ENCODE peak calls at places on chromosomes 16 and 17, in four cellular contexts. B is Caco-2, G is right lobe of liver, A is transverse colon. M is an unnamed sample.
A peak's percentile ranks its signal among the peaks of the same experiment; 100 is the strongest.

GRCh38 chr16:88810868-88811599 is 694 bp downstream of the APRT start:
- DNase-seq in A (peak; percentile 79), G (peak; percentile 73), B (peak; percentile 86), M (no peak)

GRCh38 chr17:80424878-80425765 is 10.2 kb downstream of the ENDOV start:
- DNase-seq in A (no peak), B (no peak), G (no peak), M (no peak)

GRCh38 chr17:52025231-52025630 is 133.3 kb downstream of the CA10 start:
- DNase-seq in A (no peak), G (no peak), B (no peak), M (no peak)

GRCh38 chr16:27108826-27109665 is 42.3 kb downstream of the C16orf82 start:
- DNase-seq in A (no peak), G (no peak), B (no peak), M (no peak)

GRCh38 chr17:539048-539447 is 175.6 kb downstream of the VPS53 start:
- DNase-seq in G (no peak), B (no peak), A (no peak), M (no peak)

GRCh38 chr16:52203096-52203495 is 343.8 kb downstream of the TOX3 start:
- DNase-seq in B (no peak), G (no peak), A (no peak), M (no peak)

GRCh38 chr17:76584427-76585047 is 1.1 kb downstream of the ST6GALNAC2 start:
- DNase-seq in A (no peak), B (no peak), G (no peak), M (no peak)

GRCh38 chr17:11369570-11369969 is 128.6 kb downstream of the SHISA6 start:
- DNase-seq in B (no peak), A (no peak), G (no peak), M (no peak)

GRCh38 chr17:72387969-72388368 is 267.1 kb downstream of the SOX9 start:
- DNase-seq in G (no peak), B (no peak), A (no peak), M (no peak)

GRCh38 chr17:72385482-72385881 is 264.7 kb downstream of the SOX9 start:
- DNase-seq in A (no peak), B (no peak), G (no peak), M (no peak)

GRCh38 chr17:72387487-72387886 is 266.7 kb downstream of the SOX9 start:
- DNase-seq in B (no peak), G (no peak), A (no peak), M (peak; percentile 88)

GRCh38 chr17:72388765-72389473 is 268.1 kb downstream of the SOX9 start:
- DNase-seq in B (no peak), A (no peak), G (no peak), M (no peak)

GRCh38 chr17:72386619-72387237 is 265.9 kb downstream of the SOX9 start:
- DNase-seq in B (no peak), G (no peak), A (no peak), M (no peak)
- TF ChIP-seq CTCF in B (no peak), G (no peak), A (no peak), M (no peak)

DNA sequence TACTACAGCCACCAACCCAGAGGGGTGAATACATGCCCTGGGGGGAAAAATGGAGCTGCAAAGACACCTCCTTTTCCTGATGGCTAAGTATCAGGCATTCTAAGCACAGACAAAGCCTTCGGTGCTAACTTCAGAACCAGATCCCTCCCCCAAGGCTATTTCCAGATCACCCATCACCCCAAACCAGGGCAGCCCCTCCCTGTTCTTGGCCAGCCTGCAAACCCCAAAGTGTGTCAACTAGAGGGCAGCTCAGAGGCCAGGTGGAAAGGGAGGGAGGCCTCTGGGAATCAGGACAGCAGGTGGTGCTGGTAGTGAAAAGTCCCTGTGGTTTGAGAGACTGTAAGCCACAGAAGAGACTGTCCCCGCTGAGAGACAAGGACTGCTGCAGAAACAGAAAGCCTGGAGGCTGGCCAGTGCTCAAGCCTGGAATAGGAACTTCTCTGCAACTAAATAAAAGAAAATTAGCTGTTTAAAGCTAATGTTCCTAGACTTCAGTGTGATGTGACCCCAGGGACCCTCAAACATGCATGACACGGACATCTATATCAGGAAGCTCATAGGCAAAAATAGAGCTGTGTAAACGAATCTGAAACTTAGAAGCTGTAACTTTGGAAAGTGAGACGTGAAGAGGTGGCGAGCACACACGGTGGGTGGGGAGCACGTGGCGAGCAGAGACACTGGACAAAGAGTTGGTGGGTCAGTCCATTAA is 9.1 kb downstream of the TUBG1 start:
- DNase-seq in G (peak; percentile 51), A (peak; percentile 73), B (peak; percentile 79), M (no peak)
- H3K4me3 ChIP-seq in G (no peak overlapping the region), A (no peak overlapping the region), B (no peak overlapping the region), M (no peak overlapping the region)

DNA sequence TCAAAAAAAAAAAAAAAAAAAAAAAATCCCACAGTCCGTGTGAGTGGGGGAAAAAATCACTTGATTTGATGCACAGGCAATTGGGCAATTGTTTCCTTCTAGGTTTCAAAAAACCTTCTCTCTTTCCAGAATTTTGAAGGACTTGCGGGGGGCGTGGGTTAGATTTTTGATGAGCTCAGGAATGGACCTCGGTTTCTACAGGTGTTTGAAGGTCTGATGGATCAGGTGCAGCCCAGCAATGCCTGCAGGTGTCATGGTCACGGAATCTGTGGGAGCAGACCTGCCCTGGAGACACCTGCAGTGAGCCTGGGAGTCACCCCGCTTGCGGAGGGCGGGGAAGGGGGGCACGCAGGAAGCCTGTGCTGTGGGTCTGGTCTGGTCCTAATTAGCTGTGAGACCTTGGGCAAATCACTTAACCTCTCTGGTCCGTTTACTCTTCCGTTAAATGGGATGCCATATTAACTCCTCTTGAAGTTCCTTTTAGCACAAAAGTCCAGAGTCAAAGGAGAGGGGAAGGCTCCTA is 174.2 kb downstream of the IRF8 start:
- DNase-seq in G (no peak), B (peak; percentile 30), A (no peak), M (no peak)
- TF ChIP-seq CTCF in G (no peak), B (no peak), A (no peak), M (no peak)

GRCh38 chr16:20874088-20874581 is 26.0 kb downstream of the DCUN1D3 start:
- DNase-seq in G (no peak), A (no peak), B (no peak), M (no peak)
- H3K4me3 ChIP-seq in G (no peak overlapping the region), A (no peak overlapping the region), B (no peak overlapping the region), M (no peak overlapping the region)

GRCh38 chr17:14203392-14203791 is 33.3 kb downstream of the CDRT15 start:
- DNase-seq in G (no peak), B (no peak), A (no peak), M (no peak)
- TF ChIP-seq CTCF in G (no peak), B (peak; percentile 31), A (no peak), M (peak; percentile 33)

GRCh38 chr17:60371818-60372510 is 20.0 kb downstream of the USP32 start:
- DNase-seq in A (no peak), G (no peak), B (no peak), M (no peak)

GRCh38 chr17:60371416-60371815 is 20.5 kb downstream of the USP32 start:
- DNase-seq in A (no peak), B (no peak), G (no peak), M (no peak)

GRCh38 chr17:60369727-60370126 is 22.2 kb downstream of the USP32 start:
- DNase-seq in A (no peak), G (no peak), B (no peak), M (no peak)

GRCh38 chr17:60372790-60373483 is 19.0 kb downstream of the USP32 start:
- DNase-seq in B (no peak), G (no peak), A (no peak), M (peak; percentile 32)
- H3K4me3 ChIP-seq in B (no peak overlapping the region), G (no peak overlapping the region), A (no peak overlapping the region), M (no peak overlapping the region)

GRCh38 chr16:30000768-30001631 is 5.0 kb downstream of the INO80E start:
- DNase-seq in B (no peak), G (no peak), A (no peak), M (no peak)
- TF ChIP-seq CTCF in B (no peak), G (no peak), A (no peak), M (peak; percentile 6)

DNA sequence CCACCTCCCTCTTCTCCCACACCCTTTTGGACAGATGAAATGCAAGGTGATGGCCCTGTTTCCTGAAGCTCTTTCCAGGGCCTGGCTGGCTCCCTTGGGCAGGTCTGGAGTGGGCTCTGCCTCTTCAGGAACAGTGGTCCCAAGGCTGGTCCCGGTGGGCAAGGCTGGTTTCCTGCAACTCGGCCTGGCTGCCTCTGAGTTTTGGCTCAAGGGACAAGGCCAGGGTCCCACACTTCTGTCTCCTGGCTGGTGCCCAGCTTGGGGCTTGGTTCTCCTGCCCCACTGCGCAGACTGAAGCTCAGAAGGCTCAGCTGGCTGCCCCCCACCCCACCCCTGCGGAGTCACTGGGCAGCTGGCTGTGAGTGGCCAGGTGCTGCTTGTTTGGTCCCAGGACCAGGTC is 3.8 kb upstream of the ACTG1 start:
- DNase-seq in B (no peak), G (peak; percentile 29), A (peak; percentile 11), M (no peak)
- H3K4me3 ChIP-seq in B (no peak overlapping the region), G (no peak overlapping the region), A (no peak overlapping the region), M (peak overlapping the region; percentile 89)

GRCh38 chr17:50502643-50502990 is 5.6 kb upstream of the MYCBPAP start:
- DNase-seq in B (no peak), A (no peak), G (no peak), M (no peak)

GRCh38 chr17:50499270-50499669 is 9.0 kb upstream of the MYCBPAP start:
- DNase-seq in A (no peak), B (no peak), G (no peak), M (no peak)

GRCh38 chr17:50501906-50502642 is 6.2 kb upstream of the MYCBPAP start:
- DNase-seq in B (no peak), A (no peak), G (no peak), M (no peak)

GRCh38 chr17:50499722-50500121 is 8.5 kb upstream of the MYCBPAP start:
- DNase-seq in G (no peak), B (no peak), A (no peak), M (no peak)

DNA sequence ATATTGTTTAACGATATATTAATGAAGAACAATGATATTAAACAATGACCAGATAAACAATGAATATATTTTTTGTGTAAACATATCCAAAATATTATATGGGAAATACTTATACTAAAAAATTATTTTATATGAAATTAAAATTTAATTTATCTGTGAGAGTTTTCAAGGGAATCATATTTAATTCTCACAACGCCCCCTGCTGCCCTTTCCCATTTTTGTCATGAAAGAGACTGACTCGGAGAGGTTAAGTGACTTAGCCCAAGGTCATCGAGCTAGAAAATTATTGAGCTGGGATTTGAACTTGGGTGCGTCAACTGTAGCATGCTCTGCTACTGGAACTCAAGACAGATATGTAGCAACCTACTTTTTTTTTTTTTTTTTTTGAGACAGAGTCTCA is 7.2 kb upstream of the MYCBPAP start:
- DNase-seq in G (no peak), B (no peak), A (peak; percentile 33), M (no peak)
- TF ChIP-seq CTCF in G (peak; percentile 48), B (peak; percentile 75), A (no peak), M (peak; percentile 49)

GRCh38 chr17:48970224-48970623 is 1.8 kb upstream of the GIP start:
- DNase-seq in A (no peak), G (no peak), B (peak; percentile 43), M (no peak)
- H3K4me3 ChIP-seq in A (no peak overlapping the region), G (no peak overlapping the region), B (no peak overlapping the region), M (no peak overlapping the region)

M was measured in BJ.